ENCODE peak calls at places on chromosome 3, in four cellular contexts. S is midbrain, I is NAMALWA, E is SJSA1. O is an unnamed sample.

GRCh38 chr3:123285479-123285878 is 83.7 kb downstream of the SEC22A start:
- DNase-seq in E (no peak), S (no peak), I (no peak), O (no peak)

GRCh38 chr3:62233065-62233464 is 140.3 kb downstream of the FEZF2 start:
- DNase-seq in S (no peak), E (no peak), I (no peak), O (no peak)

GRCh38 chr3:36814071-36814717 is 49.8 kb upstream of the DCLK3 start:
- DNase-seq in S (no peak), E (no peak), I (no peak), O (no peak)

GRCh38 chr3:13706886-13707285 is 158.0 kb downstream of the FBLN2 start:
- DNase-seq in S (no peak), I (no peak), E (no peak), O (no peak)

GRCh38 chr3:63809607-63810006 is 9.5 kb upstream of the C3orf49 start:
- DNase-seq in S (no peak), E (peak; percentile 60), I (no peak), O (no peak)

GRCh38 chr3:126883241-126883640 is 99.7 kb upstream of the PLXNA1 start:
- DNase-seq in I (no peak), S (no peak), E (no peak), O (no peak)

GRCh38 chr3:174532776-174533175 is 326.4 kb upstream of the NAALADL2 start:
- DNase-seq in I (no peak), S (no peak), E (no peak), O (no peak)

GRCh38 chr3:88713233-88713691 is 394.2 kb upstream of the EPHA3 start:
- DNase-seq in I (no peak), S (no peak), E (no peak), O (no peak)

GRCh38 chr3:159486580-159486979 is 502.1 kb upstream of the IL12A start:
- DNase-seq in I (peak; percentile 34), E (no peak), S (no peak), O (no peak)

GRCh38 chr3:99868438-99868723 is 50.7 kb downstream of the CMSS1 start:
- DNase-seq in I (peak; percentile 16), S (no peak), E (no peak), O (no peak)

GRCh38 chr3:158961911-158962310 is 160.1 kb downstream of the MFSD1 start:
- DNase-seq in E (no peak), I (no peak), S (no peak), O (no peak)

GRCh38 chr3:160583451-160583850 is 18.1 kb upstream of the KPNA4 start:
- DNase-seq in S (no peak), I (no peak), E (no peak), O (no peak)

GRCh38 chr3:141250828-141251227 is 19.2 kb downstream of the PXYLP1 start:
- DNase-seq in S (no peak), I (no peak), E (no peak), O (no peak)

GRCh38 chr3:43621406-43621973 is 321 bp downstream of the ANO10 start:
- DNase-seq in S (no peak), I (peak; percentile 16), E (peak; percentile 16), O (no peak)